ENCODE peak calls at places on chromosomes 16 and 17, in seven cellular contexts. S is H1, N is sigmoid colon, R is endothelial cell of umbilical vein, X is body of pancreas, J is A549, D is heart left ventricle. C is an unnamed sample.

GRCh38 chr17:29059281-29059680 is 16.3 kb downstream of the PIPOX start:
- DNase-seq in S (no peak), N (no peak), R (no peak), X (no peak), J (peak), D (no peak), C (no peak)

GRCh38 chr16:12470311-12471229 is 333.1 kb downstream of the CPPED1 start:
- DNase-seq in S (no peak), N (peak), R (peak), X (no peak), J (no peak), D (peak), C (no peak)

GRCh38 chr16:49282690-49283375 is 1.2 kb upstream of the CBLN1 start:
- DNase-seq in S (peak), N (no peak), R (no peak), X (peak), J (no peak), D (no peak), C (no peak)

GRCh38 chr17:77451894-77452852 is 311.4 kb downstream of the SEC14L1 start:
- DNase-seq in S (peak), N (peak), R (peak), X (peak), J (no peak), D (peak), C (no peak)

GRCh38 chr16:52552643-52553042 is 5.7 kb upstream of the TOX3 start:
- DNase-seq in S (no peak), N (no peak), R (no peak), X (no peak), J (no peak), D (no peak), C (no peak)

GRCh38 chr17:27282054-27282501 is 11.8 kb upstream of the WSB1 start:
- DNase-seq in S (no peak), N (no peak), R (no peak), X (peak), J (no peak), D (no peak), C (no peak)

GRCh38 chr16:88782454-88783390 is 2.3 kb downstream of the PIEZO1 start:
- DNase-seq in S (no peak), N (peak), R (peak), X (no peak), J (no peak), D (no peak), C (no peak)

GRCh38 chr17:36761203-36761945 is 160.0 kb downstream of the MRM1 start:
- DNase-seq in S (no peak), N (no peak), R (no peak), X (no peak), J (no peak), D (no peak), C (no peak)

GRCh38 chr17:31095239-31096105 is 695 bp downstream of the NF1 start:
- DNase-seq in S (peak), N (peak), R (peak), X (peak), J (peak), D (peak), C (no peak)

GRCh38 chr16:73949574-73950348 is 346.9 kb upstream of the PSMD7 start:
- DNase-seq in S (no peak), N (no peak), R (no peak), X (peak), J (no peak), D (no peak), C (no peak)

GRCh38 chr17:72353502-72353901 is 232.7 kb downstream of the SOX9 start:
- DNase-seq in S (no peak), N (no peak), R (no peak), X (no peak), J (no peak), D (no peak), C (no peak)

GRCh38 chr17:83143817-83144231 is 64.4 kb downstream of the METRNL start:
- DNase-seq in S (no peak), N (peak), R (no peak), X (no peak), J (no peak), D (no peak), C (no peak)

GRCh38 chr17:5832886-5833285 is 237.3 kb upstream of the WSCD1 start:
- DNase-seq in S (no peak), N (no peak), R (peak), X (no peak), J (peak), D (no peak), C (no peak)

GRCh38 chr17:22270381-22270780 is 578.1 kb downstream of the KCNJ18 start:
- DNase-seq in S (no peak), N (no peak), R (no peak), X (no peak), J (no peak), D (no peak), C (no peak)

GRCh38 chr17:78185981-78186688 is 717 bp downstream of the TK1 start:
- DNase-seq in S (no peak), N (no peak), R (no peak), X (peak), J (peak), D (no peak), C (no peak)

GRCh38 chr17:43025290-43025657 is 243 bp downstream of the RND2 start:
- DNase-seq in S (no peak), N (no peak), R (no peak), X (no peak), J (no peak), D (no peak), C (no peak)

GRCh38 chr17:19440421-19440820 is 29.4 kb downstream of the RNF112 start:
- DNase-seq in S (no peak), N (no peak), R (no peak), X (no peak), J (no peak), D (no peak), C (no peak)

GRCh38 chr16:8962393-8963009 is 1.2 kb downstream of the USP7 start:
- DNase-seq in S (no peak), N (no peak), R (peak), X (peak), J (no peak), D (no peak), C (peak)

GRCh38 chr16:66698046-66698445 is 1.5 kb upstream of the CMTM4 start:
- DNase-seq in S (no peak), N (peak), R (no peak), X (no peak), J (no peak), D (no peak), C (no peak)

GRCh38 chr16:27326738-27327585 is 13.2 kb downstream of the IL4R start:
- DNase-seq in S (peak), N (peak), R (peak), X (peak), J (peak), D (peak), C (peak)

GRCh38 chr17:7001562-7001961 is 5.7 kb downstream of the ALOX12 start:
- DNase-seq in S (peak), N (peak), R (peak), X (no peak), J (no peak), D (no peak), C (no peak)

GRCh38 chr17:59124665-59125064 is 18.0 kb upstream of the TRIM37 start:
- DNase-seq in S (no peak), N (no peak), R (no peak), X (no peak), J (no peak), D (no peak), C (no peak)

GRCh38 chr16:23351360-23351759 is 49.3 kb downstream of the SCNN1B start:
- DNase-seq in S (no peak), N (peak), R (no peak), X (peak), J (no peak), D (no peak), C (no peak)

GRCh38 chr17:50304781-50305404 is 30.6 kb downstream of the TMEM92 start:
- DNase-seq in S (no peak), N (no peak), R (no peak), X (peak), J (no peak), D (no peak), C (no peak)

GRCh38 chr17:78819402-78819801 is 21.2 kb downstream of the USP36 start:
- DNase-seq in S (no peak), N (no peak), R (no peak), X (no peak), J (no peak), D (no peak), C (no peak)

GRCh38 chr16:24309222-24309905 is 53.2 kb downstream of the CACNG3 start:
- DNase-seq in S (no peak), N (no peak), R (peak), X (peak), J (no peak), D (no peak), C (no peak)

GRCh38 chr17:83203472-83204221 is 124.2 kb downstream of the METRNL start:
- DNase-seq in S (peak), N (peak), R (peak), X (peak), J (no peak), D (peak), C (no peak)

GRCh38 chr17:62995377-62995885 is 29.4 kb downstream of the TANC2 start:
- DNase-seq in S (no peak), N (no peak), R (peak), X (peak), J (peak), D (no peak), C (no peak)

GRCh38 chr17:33639103-33639991 is 346.3 kb upstream of the ASIC2 start:
- DNase-seq in S (no peak), N (no peak), R (no peak), X (no peak), J (no peak), D (no peak), C (no peak)

GRCh38 chr16:49281481-49281842 is at the start of gene CBLN1:
- DNase-seq in S (no peak), N (no peak), R (no peak), X (no peak), J (no peak), D (no peak), C (no peak)

GRCh38 chr17:32015245-32016013 is 8.2 kb downstream of the LRRC37B start:
- DNase-seq in S (no peak), N (no peak), R (no peak), X (no peak), J (no peak), D (no peak), C (no peak)

GRCh38 chr17:50779747-50780363 is 12.5 kb upstream of the ANKRD40CL start:
- DNase-seq in S (no peak), N (no peak), R (no peak), X (no peak), J (no peak), D (no peak), C (no peak)

GRCh38 chr17:9173386-9173983 is 152.2 kb downstream of the NTN1 start:
- DNase-seq in S (no peak), N (no peak), R (no peak), X (no peak), J (no peak), D (no peak), C (no peak)

GRCh38 chr17:62859146-62859545 is 51.0 kb upstream of the MARCHF10 start:
- DNase-seq in S (peak), N (no peak), R (peak), X (no peak), J (no peak), D (no peak), C (no peak)

GRCh38 chr16:47096297-47096696 is 47.4 kb downstream of the NETO2 start:
- DNase-seq in S (no peak), N (no peak), R (no peak), X (no peak), J (no peak), D (no peak), C (no peak)

GRCh38 chr17:72193395-72194106 is 72.7 kb downstream of the SOX9 start:
- DNase-seq in S (no peak), N (no peak), R (no peak), X (no peak), J (no peak), D (no peak), C (no peak)

GRCh38 chr16:84283314-84284167 is 11.1 kb upstream of the WFDC1 start:
- DNase-seq in S (no peak), N (no peak), R (no peak), X (no peak), J (no peak), D (peak), C (no peak)
- H3K27ac ChIP-seq in S (no peak), N (peak), R (no peak), X (no peak), J (no peak), D (peak), C (peak)

DNA sequence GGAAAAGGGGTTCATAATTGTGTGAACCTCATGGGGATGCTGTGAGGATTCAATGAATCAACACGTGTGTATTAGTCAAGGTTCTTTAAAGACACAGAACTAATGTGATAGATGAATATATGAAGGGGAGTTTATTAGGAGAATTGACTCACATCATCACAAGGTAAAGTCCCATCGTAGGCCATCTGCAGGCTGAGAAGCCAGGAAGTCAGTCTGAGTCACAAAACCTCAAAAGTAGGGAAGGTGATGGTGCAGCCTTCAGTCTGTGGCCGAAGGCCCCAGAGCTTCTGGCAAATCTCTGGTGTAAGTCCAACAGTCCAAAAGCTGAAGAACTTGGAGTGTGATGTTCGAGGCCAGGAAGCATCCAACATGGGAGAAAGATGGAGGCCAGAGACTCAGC is 413.4 kb downstream of the CDH13 start:
- DNase-seq in S (no peak), N (no peak), R (peak), X (no peak), J (no peak), D (no peak), C (no peak)
- TF ChIP-seq POLR2A in S (no peak), N (no peak), R (no peak), X (no peak), J (no peak), D (no peak), C (no peak)

DNA sequence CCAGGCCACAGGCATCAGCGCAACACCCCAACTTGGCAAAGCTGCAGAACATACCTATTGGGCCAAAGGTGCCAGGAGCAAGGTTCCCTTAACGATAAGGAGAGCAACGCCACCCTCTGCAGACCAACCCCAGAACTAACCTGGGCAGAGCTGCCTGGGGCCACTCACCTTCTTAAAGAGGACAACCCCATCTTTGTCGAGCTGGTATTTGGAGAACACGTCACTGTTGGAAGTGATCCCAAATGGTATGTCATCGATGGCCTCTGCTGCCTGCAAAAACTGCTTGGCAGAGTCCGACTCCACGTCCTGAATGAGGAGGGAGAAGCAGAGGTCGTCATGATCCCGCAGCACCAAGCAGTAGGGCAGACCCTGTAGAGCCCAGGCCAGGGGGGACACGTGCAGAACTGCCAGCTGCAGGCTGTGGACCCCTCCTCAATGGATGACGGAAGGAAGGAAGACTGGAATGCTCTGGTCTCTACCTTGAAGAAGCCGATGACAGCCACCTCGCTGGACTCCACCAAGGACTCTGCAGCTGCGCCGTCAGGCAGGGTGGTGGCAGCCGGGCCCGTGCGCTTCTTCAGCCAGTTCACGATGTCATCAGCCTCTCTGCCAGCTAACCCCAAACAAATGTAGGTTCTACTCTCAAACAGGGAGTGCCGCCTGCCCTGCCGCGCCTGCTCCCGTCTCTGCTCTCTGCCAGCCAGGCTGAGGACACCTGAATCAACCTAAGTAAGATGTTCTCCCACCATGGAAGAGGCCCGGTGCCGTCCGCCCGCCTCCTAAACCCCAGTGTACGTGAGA is 5.2 kb downstream of the P4HB start:
- DNase-seq in S (no peak), N (no peak), R (no peak), X (peak), J (no peak), D (no peak), C (no peak)
- TF ChIP-seq CTCF in S (no peak), N (no peak), R (no peak), X (no peak), J (no peak), D (no peak), C (peak)

DNA sequence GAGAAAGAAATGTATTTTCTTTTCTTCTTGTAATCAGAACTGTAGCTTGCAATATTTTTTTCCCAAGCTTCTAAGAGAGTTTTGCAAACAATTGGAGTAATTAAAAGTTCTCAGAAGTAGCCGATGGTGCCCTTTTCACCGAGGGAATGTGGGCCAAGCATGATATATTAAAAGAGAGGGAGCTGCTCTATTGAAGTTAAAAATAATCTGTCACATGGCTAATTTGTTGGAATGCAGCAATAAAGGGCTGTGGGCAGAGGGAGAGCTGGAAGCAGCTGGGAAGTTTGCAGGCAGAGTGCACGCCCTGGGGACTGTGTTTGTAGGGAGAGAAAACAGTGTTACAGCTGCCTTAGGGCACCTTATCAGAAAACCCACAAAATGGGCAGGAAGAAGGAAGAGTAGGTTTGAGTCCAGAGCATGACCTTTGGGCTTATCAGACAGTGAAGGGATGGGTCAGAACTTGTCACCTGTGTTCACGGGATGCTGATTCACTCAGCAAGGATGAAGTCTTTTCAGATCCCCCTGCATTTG is 18.5 kb upstream of the TERF2 start:
- DNase-seq in S (no peak), N (no peak), R (peak), X (peak), J (peak), D (peak), C (no peak)
- H3K27ac ChIP-seq in S (no peak), N (peak), R (no peak), X (peak), J (peak), D (peak), C (peak)

DNA sequence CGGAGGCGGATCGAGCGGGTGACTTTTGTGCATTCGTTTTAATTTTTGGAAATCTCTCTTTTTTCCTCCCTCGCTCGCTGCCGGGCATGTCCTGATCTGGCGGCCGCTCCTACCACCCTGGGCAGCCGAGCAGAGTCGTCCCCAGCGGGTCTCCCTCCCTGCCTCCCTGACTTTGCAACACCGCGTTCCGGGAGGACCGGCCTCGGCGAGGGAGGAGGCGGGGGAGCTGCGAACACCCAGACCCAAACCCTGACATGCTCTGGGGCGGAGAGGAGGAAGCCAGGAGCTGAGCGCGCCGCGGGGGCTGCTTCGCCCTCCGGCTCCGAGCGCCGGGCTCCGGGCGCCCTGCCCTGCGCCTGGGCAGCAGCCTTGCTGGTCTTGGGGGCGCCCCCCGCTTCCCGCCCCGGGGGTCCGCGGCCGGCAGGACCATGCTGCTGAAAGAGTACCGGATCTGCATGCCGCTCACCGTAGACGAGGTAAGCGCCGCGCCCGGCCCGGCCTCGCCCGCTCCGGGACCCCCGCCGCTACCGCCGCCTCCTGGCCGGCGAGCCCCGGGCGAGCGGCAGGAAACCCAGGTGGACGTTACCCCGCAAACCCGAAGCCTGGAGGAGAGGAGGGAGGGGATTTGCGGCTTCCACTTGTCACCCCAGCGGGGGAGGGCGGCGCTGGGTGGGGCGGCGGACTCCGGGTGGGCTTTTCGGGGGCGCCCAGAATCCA is 804 bp downstream of the PITPNC1 start:
- DNase-seq in S (no peak), N (peak), R (no peak), X (peak), J (peak), D (peak), C (no peak)
- TF ChIP-seq POLR2A in S (no peak), N (no peak), R (no peak), X (no peak), J (no peak), D (no peak), C (no peak)

DNA sequence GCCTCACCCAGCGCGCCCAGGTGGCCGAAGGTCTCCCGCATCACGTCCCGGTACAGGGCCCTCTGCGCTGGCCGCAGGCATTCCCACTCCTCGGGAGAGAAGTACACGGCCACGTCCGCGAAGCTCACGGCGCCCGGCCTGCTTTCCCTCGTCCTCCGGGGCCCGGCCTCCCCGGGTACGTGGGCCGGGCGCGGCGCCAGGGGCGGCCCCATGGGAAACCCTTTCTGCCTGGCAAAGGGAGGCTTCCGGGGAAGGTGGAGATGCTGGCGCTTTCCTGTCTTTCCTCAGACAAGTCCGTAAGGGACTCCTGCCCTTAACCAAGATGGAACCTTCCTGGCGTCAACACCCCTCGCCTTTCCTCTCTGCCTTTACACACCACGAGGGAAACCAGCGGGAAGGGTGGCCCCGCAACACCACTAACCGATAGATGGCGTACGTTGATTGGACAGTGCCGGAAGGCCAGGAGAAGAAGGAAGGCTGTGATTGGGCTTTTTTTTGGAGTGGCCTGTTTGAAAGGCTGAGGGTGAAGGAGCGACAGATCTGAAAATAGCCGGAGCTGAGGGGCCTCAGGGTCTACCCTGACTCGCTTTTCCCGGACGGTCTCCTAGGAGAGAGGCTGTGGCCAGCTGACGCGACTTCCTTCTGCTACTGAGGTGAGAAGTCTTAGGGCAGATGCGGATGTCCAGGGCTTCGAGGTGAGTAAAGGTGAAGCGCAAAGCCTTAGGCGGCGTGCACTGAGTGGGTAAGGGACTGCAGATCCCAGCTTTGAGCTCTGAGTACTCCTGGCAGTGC is at the start of gene ZNF785:
- DNase-seq in S (peak), N (peak), R (peak), X (peak), J (no peak), D (peak), C (peak)
- TF ChIP-seq CTCF in S (peak), N (no peak), R (no peak), X (no peak), J (no peak), D (peak), C (peak)

GRCh38 chr16:75379339-75379738 is 54.0 kb downstream of the CFDP1 start:
- DNase-seq in S (no peak), N (no peak), R (no peak), X (no peak), J (no peak), D (no peak), C (no peak)
- H3K27ac ChIP-seq in S (no peak), N (no peak), R (no peak), X (no peak), J (no peak), D (no peak), C (no peak)